ENCODE peak calls at places on chromosome 21, in ten cellular contexts. D is fibroblast of lung, X is adrenal gland, J is GM12878, T is colonic mucosa, Z is hepatocyte, V is MM.1S, B is tibial nerve, Y is GM23338, C is left lung. I is an unnamed sample.

GRCh38 chr21:35324372-35325220 is 275.5 kb upstream of the RUNX1 start:
- DNase-seq in X (no peak), Y (no peak), J (no peak), C (no peak), V (no peak), T (no peak), Z (peak; percentile 28), B (peak; percentile 30), D (peak; percentile 88), I (no peak)

GRCh38 chr21:39048064-39048463 is 135.2 kb downstream of the PSMG1 start:
- DNase-seq in J (no peak), C (no peak), T (peak; percentile 65), B (no peak), X (no peak), Z (peak; percentile 85), D (peak; percentile 66), V (no peak), Y (peak; percentile 93), I (no peak)

GRCh38 chr21:37535130-37535529 is 168.6 kb downstream of the DYRK1A start:
- DNase-seq in J (no peak), X (no peak), T (no peak), D (no peak), V (no peak), C (no peak), Y (no peak), B (no peak), Z (no peak), I (no peak)

GRCh38 chr21:34132905-34133304 is 59.5 kb downstream of the MRPS6 start:
- DNase-seq in C (no peak), V (no peak), B (no peak), Y (no peak), D (no peak), Z (no peak), X (no peak), J (no peak), T (no peak), I (no peak)

GRCh38 chr21:25908495-25908894 is 173.7 kb downstream of the GABPA start:
- DNase-seq in D (no peak), T (no peak), Y (no peak), J (no peak), B (no peak), Z (no peak), V (no peak), C (no peak), X (no peak), I (no peak)

GRCh38 chr21:39050839-39051560 is 132.3 kb downstream of the PSMG1 start:
- DNase-seq in Z (no peak), T (no peak), D (no peak), B (no peak), J (no peak), C (no peak), Y (no peak), V (no peak), X (no peak), I (no peak)

GRCh38 chr21:38861989-38862683 is 56.4 kb downstream of the ETS2 start:
- DNase-seq in D (peak; percentile 26), B (no peak), C (no peak), J (peak; percentile 5), T (no peak), Y (no peak), V (peak; percentile 87), Z (no peak), X (no peak), I (no peak)

GRCh38 chr21:36917487-36918158 is 48.8 kb downstream of the HLCS start:
- DNase-seq in Y (peak; percentile 77), Z (peak; percentile 72), X (peak; percentile 35), C (no peak), D (peak; percentile 60), J (no peak), T (no peak), V (peak; percentile 44), B (no peak), I (no peak)

GRCh38 chr21:19343711-19344110 is 940.1 kb upstream of the TMPRSS15 start:
- DNase-seq in V (no peak), C (no peak), T (no peak), D (no peak), J (no peak), Y (no peak), B (no peak), X (no peak), Z (no peak), I (no peak)

GRCh38 chr21:40204956-40205355 is 337.7 kb downstream of the PCP4 start:
- DNase-seq in Z (peak; percentile 7), T (no peak), C (no peak), J (no peak), Y (no peak), V (no peak), X (no peak), B (no peak), D (no peak), I (no peak)

GRCh38 chr21:36747815-36748381 is 49.0 kb downstream of the SIM2 start:
- DNase-seq in V (no peak), J (no peak), Z (peak; percentile 89), C (no peak), X (peak; percentile 69), T (peak; percentile 54), B (no peak), D (peak; percentile 35), Y (peak; percentile 85), I (no peak)

GRCh38 chr21:25507522-25507921 is 99.8 kb downstream of the MRPL39 start:
- DNase-seq in J (no peak), V (no peak), T (no peak), Z (no peak), X (no peak), B (no peak), D (no peak), C (no peak), Y (peak; percentile 39), I (no peak)

GRCh38 chr21:33063907-33064622 is 5.9 kb upstream of the OLIG1 start:
- DNase-seq in B (no peak), V (no peak), J (no peak), Z (no peak), C (no peak), D (no peak), T (no peak), Y (peak; percentile 69), X (no peak), I (no peak)

GRCh38 chr21:43851593-43851992 is 13.4 kb upstream of the AGPAT3 start:
- DNase-seq in T (no peak), Z (no peak), D (no peak), C (no peak), Y (no peak), V (no peak), J (no peak), X (no peak), B (no peak), I (no peak)

GRCh38 chr21:29074007-29074376 is 544 bp upstream of the CCT8 start:
- DNase-seq in B (no peak), V (no peak), J (no peak), D (no peak), X (no peak), C (no peak), Y (no peak), T (no peak), Z (no peak), I (no peak)

GRCh38 chr21:42593815-42594157 is 59.6 kb upstream of the PDE9A start:
- DNase-seq in Z (no peak), B (no peak), C (no peak), X (no peak), V (no peak), T (no peak), J (no peak), Y (no peak), D (no peak), I (no peak)

GRCh38 chr21:42591170-42591869 is 62.1 kb upstream of the PDE9A start:
- DNase-seq in X (no peak), D (no peak), Z (no peak), T (no peak), B (no peak), C (no peak), Y (no peak), J (no peak), V (no peak), I (no peak)

GRCh38 chr21:42592156-42592820 is 61.1 kb upstream of the PDE9A start:
- DNase-seq in J (no peak), T (no peak), V (no peak), X (no peak), Z (no peak), Y (no peak), B (no peak), C (no peak), D (no peak), I (no peak)

GRCh38 chr21:42594616-42595280 is 58.7 kb upstream of the PDE9A start:
- DNase-seq in D (no peak), Z (no peak), X (no peak), Y (no peak), B (no peak), C (no peak), J (no peak), V (no peak), T (no peak), I (no peak)

GRCh38 chr21:42593007-42593814 is 60.2 kb upstream of the PDE9A start:
- DNase-seq in X (peak; percentile 81), V (peak; percentile 66), D (peak; percentile 27), C (peak; percentile 60), Z (peak; percentile 87), T (peak; percentile 84), B (peak; percentile 69), Y (peak; percentile 94), J (no peak), I (peak; percentile 68)
- TF ChIP-seq CTCF in X (peak; percentile 77), V (peak; percentile 83), D (peak; percentile 55), C (peak; percentile 56), Z (peak; percentile 88), T (peak; percentile 81), B (peak; percentile 84), Y (peak; percentile 84), J (peak; percentile 84), I (peak; percentile 86)

GRCh38 chr21:42357307-42357706 is 6.5 kb upstream of the TFF2 start:
- DNase-seq in Y (no peak), Z (no peak), D (no peak), T (no peak), C (peak; percentile 12), J (no peak), B (no peak), X (no peak), V (no peak), I (no peak)
- H3K27me3 ChIP-seq in Y (no peaks in the 10 kb centered on the region), Z (no peaks in the 10 kb centered on the region), D (no peaks in the 10 kb centered on the region), T (no peaks in the 10 kb centered on the region), C (peaks cover 3% of the 10 kb centered on the region), J (no peaks in the 10 kb centered on the region), B (no peaks in the 10 kb centered on the region), X (no peaks in the 10 kb centered on the region), V (peaks cover 100% of the 10 kb centered on the region), I (no peaks in the 10 kb centered on the region)

GRCh38 chr21:46294647-46295176 is 8.6 kb downstream of the YBEY start:
- DNase-seq in C (no peak), V (no peak), Z (no peak), T (no peak), X (no peak), D (peak; percentile 86), Y (no peak), B (no peak), J (no peak), I (no peak)
- H3K27ac ChIP-seq in C (no peak overlapping the region), V (no peak overlapping the region), Z (no peak overlapping the region), T (no peak overlapping the region), X (peak overlapping the region; percentile 5), D (peak overlapping the region; percentile 51), Y (no peak overlapping the region), B (peak overlapping the region; percentile 72), J (no peak overlapping the region), I (no peak overlapping the region)

DNA sequence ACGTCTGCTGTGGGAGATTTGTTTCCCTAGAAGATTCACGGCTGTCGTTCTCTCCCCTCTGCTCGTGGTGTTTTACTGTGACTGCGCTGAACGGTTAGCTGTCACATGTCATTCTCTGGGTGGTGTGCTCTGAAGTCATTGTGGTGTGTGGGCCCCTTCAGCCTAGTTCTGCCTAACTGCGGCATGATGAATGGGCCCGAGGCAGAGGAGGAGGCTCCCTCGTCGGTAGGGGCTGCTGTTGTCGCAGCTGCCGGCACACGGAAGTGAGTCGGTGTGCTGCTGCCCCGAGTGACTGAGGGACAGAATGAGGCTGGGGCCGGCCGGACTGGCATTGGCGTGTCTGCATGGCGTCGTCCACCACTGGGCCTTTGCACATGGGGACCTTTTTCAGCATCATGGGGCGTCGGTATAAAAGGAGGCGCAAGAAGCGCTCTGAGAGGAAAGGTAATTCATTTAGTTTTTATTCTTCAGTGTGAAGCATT is 77.9 kb downstream of the ADARB1 start:
- DNase-seq in C (peak; percentile 64), V (no peak), Z (peak; percentile 40), J (no peak), X (no peak), B (no peak), D (peak; percentile 65), T (peak; percentile 19), Y (peak; percentile 60), I (peak; percentile 70)
- TF ChIP-seq CTCF in C (no peak), V (peak; percentile 10), Z (peak; percentile 32), J (peak; percentile 88), X (no peak), B (peak; percentile 29), D (no peak), T (no peak), Y (peak; percentile 64), I (peak; percentile 69)

I was measured in CD4-positive, alpha-beta T cell.